ENCODE peak calls at places on chromosomes 2 and 18, in nine cellular contexts. T is cardiac fibroblast, R is HCT116, K is WTC11, U is WERI-Rb-1, S is RWPE1, L is GM23338, F is PC-9, Y is H9. E is an unnamed sample.

GRCh38 chr2:169933124-169933711 is 106.0 kb downstream of the UBR3 start:
- DNase-seq in S (peak; percentile 36), F (no peak), R (peak; percentile 22), T (peak; percentile 62), U (no peak), L (peak; percentile 61), K (no peak), Y (no peak), E (no peak)

GRCh38 chr18:67788784-67789545 is 272.4 kb upstream of the DSEL start:
- DNase-seq in R (no peak), T (no peak), K (no peak), F (no peak), S (no peak), U (no peak), L (no peak), Y (no peak), E (no peak)

GRCh38 chr2:152635635-152636298 is 81.5 kb downstream of the PRPF40A start:
- DNase-seq in S (peak; percentile 33), Y (peak; percentile 74), R (peak; percentile 34), T (peak; percentile 66), K (peak; percentile 78), L (peak; percentile 87), F (peak; percentile 46), U (peak; percentile 70), E (peak; percentile 75)

GRCh38 chr2:205343103-205343502 is 339.2 kb upstream of the NRP2 start:
- DNase-seq in L (no peak), U (no peak), F (no peak), K (no peak), S (no peak), Y (no peak), T (no peak), R (no peak), E (no peak)

GRCh38 chr2:9771481-9772017 is 71.7 kb upstream of the TAF1B start:
- DNase-seq in L (peak; percentile 58), S (no peak), K (no peak), F (no peak), Y (no peak), U (peak; percentile 56), T (peak; percentile 85), R (no peak), E (no peak)

GRCh38 chr18:45386256-45386655 is 229.0 kb upstream of the SLC14A2 start:
- DNase-seq in L (peak; percentile 89), Y (peak; percentile 71), U (peak; percentile 41), T (peak; percentile 54), S (no peak), K (peak; percentile 71), F (no peak), R (no peak), E (no peak)

GRCh38 chr18:55650363-55650870 is 62.4 kb upstream of the TCF4 start:
- DNase-seq in R (no peak), T (no peak), Y (no peak), U (no peak), K (no peak), L (no peak), F (no peak), S (peak; percentile 2), E (no peak)

GRCh38 chr2:71243548-71244301 is 16.8 kb upstream of the PAIP2B start:
- DNase-seq in S (no peak), L (no peak), U (no peak), T (no peak), R (no peak), F (no peak), K (no peak), Y (no peak), E (no peak)

GRCh38 chr18:48292229-48292628 is 117.0 kb downstream of the ZBTB7C start:
- DNase-seq in L (no peak), R (no peak), U (no peak), S (no peak), Y (no peak), K (no peak), F (no peak), T (no peak), E (peak; percentile 31)

GRCh38 chr2:38572167-38572566 is 30.6 kb downstream of the HNRNPLL start:
- DNase-seq in L (no peak), Y (no peak), U (no peak), R (no peak), S (no peak), K (no peak), F (no peak), T (peak; percentile 87), E (no peak)

GRCh38 chr2:137287934-137288639 is 522.7 kb downstream of the THSD7B start:
- DNase-seq in R (no peak), L (peak; percentile 6), K (no peak), S (no peak), Y (no peak), T (no peak), U (no peak), F (no peak), E (no peak)

GRCh38 chr2:113080134-113080533 is 12.4 kb downstream of the IL1F10 start:
- DNase-seq in Y (peak; percentile 61), L (peak; percentile 80), U (peak; percentile 54), K (peak; percentile 75), T (peak; percentile 31), F (peak; percentile 63), S (no peak), R (peak; percentile 13), E (no peak)

GRCh38 chr2:218564056-218564455 is 4.1 kb downstream of the USP37 start:
- DNase-seq in T (no peak), S (no peak), F (no peak), Y (no peak), R (no peak), L (no peak), U (no peak), K (no peak), E (no peak)

GRCh38 chr2:16117021-16117700 is 176.8 kb downstream of the MYCN start:
- DNase-seq in K (no peak), S (no peak), L (no peak), U (no peak), R (no peak), T (no peak), F (no peak), Y (no peak), E (no peak)
- TF ChIP-seq CTCF in K (no peak), S (no peak), L (no peak), U (no peak), R (no peak), T (no peak), F (no peak), Y (no peak), E (no peak)

DNA sequence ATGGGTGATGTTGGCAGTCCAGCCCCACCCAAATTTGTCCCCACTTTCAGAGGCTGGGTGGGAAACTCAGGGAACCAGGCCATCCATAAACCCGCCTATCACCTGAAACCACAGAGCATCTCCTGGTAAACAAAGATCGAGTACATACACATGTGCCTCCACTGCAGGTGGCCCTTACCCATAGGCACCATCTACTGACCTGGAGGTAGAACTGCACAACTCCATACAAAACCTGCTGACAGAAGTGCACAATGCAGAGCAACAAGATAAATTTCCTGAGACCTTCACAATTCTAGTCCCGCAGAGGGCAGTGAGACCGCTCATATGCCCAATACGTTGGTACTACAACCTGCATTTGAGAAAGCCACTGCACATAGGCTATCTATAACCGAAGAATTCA is 856.3 kb downstream of the SUCLG1 start:
- DNase-seq in K (peak; percentile 15), F (no peak), S (no peak), Y (peak; percentile 32), R (no peak), L (peak; percentile 35), T (no peak), U (peak; percentile 31), E (no peak)
- TF ChIP-seq CTCF in K (no peak), F (peak; percentile 20), S (no peak), Y (peak; percentile 54), R (peak; percentile 35), L (peak; percentile 64), T (no peak), U (peak; percentile 79), E (no peak)

DNA sequence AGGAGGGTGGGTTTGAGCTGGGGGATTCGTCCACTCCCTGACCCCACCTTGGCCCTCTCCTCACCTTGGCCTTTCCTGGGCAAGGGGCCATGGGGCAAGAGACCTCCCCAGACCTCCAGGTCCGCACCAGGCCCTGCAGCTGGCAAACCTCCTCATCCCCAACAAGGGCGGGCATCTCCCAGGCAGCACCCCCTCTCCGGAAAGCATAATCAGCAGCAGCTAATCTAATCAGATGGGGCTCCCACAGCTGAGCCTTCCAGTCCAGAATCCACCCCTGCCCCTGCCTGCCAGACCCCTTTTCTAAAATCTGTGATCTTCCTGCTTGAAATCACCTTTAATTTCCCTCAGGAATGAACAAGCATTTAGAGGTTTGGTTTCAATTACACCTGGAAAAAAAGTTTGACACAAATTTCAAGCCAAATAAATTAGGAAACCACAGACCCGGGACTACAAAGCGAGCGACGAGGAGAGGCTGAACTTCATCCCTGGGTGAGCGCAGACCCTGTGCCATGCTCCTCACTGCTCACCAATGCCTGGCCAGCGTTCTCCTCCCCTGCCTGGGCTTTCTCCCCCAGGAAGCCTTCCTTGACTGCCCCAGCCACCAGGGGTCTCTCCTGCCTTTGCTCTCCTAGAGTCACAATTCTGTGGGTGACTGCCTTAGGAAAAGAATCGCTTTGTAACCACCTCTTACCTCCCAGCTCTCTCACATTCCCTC is 143.0 kb upstream of the MYCN start:
- DNase-seq in T (no peak), Y (peak; percentile 77), F (no peak), K (peak; percentile 72), L (peak; percentile 78), S (no peak), U (peak; percentile 68), R (no peak), E (no peak)
- TF ChIP-seq CTCF in T (no peak), Y (peak; percentile 80), F (no peak), K (no peak), L (peak; percentile 83), S (no peak), U (peak; percentile 63), R (peak; percentile 27), E (peak; percentile 51)

GRCh38 chr18:11570073-11570588 is 39.3 kb upstream of the SLC35G4 start:
- DNase-seq in K (peak; percentile 20), F (no peak), Y (peak; percentile 47), R (no peak), U (no peak), L (peak; percentile 44), S (no peak), T (no peak), E (no peak)

GRCh38 chr18:11574545-11574944 is 34.9 kb upstream of the SLC35G4 start:
- DNase-seq in F (no peak), U (no peak), R (no peak), L (no peak), K (no peak), T (no peak), S (no peak), Y (no peak), E (no peak)

GRCh38 chr18:11567391-11567790 is 42.0 kb upstream of the SLC35G4 start:
- DNase-seq in K (no peak), U (no peak), T (no peak), S (no peak), R (no peak), L (no peak), F (no peak), Y (no peak), E (no peak)

GRCh38 chr18:11572201-11572600 is 37.2 kb upstream of the SLC35G4 start:
- DNase-seq in R (no peak), K (no peak), F (no peak), L (no peak), T (no peak), U (no peak), S (no peak), Y (no peak), E (no peak)

DNA sequence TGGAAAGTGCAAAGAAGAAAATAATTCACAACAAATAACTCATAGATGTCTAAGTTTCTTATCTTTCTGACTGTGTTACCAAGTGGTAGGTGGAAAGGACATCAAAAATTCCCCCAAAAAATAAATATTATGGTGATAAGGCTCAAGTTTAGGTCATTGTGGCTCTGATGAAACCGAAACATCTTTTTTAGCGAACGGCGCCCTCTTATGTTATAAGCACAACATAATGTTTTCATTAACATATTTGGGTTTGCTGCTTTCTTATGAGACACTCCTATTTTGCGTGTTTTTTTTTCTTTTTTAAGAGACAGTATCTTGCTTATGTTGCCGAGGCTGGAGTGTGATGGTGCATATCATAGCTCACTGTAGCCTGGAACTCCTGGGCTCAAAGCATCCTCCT is 38.6 kb upstream of the SLC35G4 start:
- DNase-seq in U (no peak), T (peak; percentile 14), K (no peak), S (no peak), Y (no peak), L (peak; percentile 29), R (no peak), F (no peak), E (no peak)
- TF ChIP-seq CTCF in U (peak; percentile 15), T (no peak), K (no peak), S (no peak), Y (peak; percentile 53), L (peak; percentile 48), R (peak; percentile 52), F (no peak), E (peak; percentile 58)